ENCODE peak calls at places on chromosomes 12 and 14, in nine cellular contexts. One of them, this sample, is unnamed.

GRCh38 chr12:102511575-102511974 is 31.2 kb upstream of the IGF1 start:
- DNase-seq in SJCRH30: no peak
- DNase-seq in DMS153: no peak
- DNase-seq in skeletal muscle cell: no peak
- DNase-seq in stomach: no peak
- DNase-seq in SHP77 treated with DMSO at 0.1 percent for 48 hours: no peak
- DNase-seq in NCI-H1092: no peak
- DNase-seq in cardiac muscle cell: no peak
- DNase-seq in activated gamma-delta T cell: no peak
- DNase-seq in this sample: no peak

GRCh38 chr14:91380610-91381371 is 36.8 kb downstream of the CCDC88C start:
- DNase-seq in activated gamma-delta T cell: no peak
- DNase-seq in SHP77 treated with DMSO at 0.1 percent for 48 hours: no peak
- DNase-seq in cardiac muscle cell: no peak
- DNase-seq in DMS153: peak
- DNase-seq in stomach: no peak
- DNase-seq in SJCRH30: peak
- DNase-seq in skeletal muscle cell: peak
- DNase-seq in NCI-H1092: peak
- DNase-seq in this sample: no peak

GRCh38 chr12:52419656-52420055 is 13.5 kb upstream of the KRT82 start:
- DNase-seq in DMS153: no peak
- DNase-seq in cardiac muscle cell: no peak
- DNase-seq in NCI-H1092: no peak
- DNase-seq in skeletal muscle cell: no peak
- DNase-seq in SJCRH30: no peak
- DNase-seq in activated gamma-delta T cell: no peak
- DNase-seq in stomach: no peak
- DNase-seq in SHP77 treated with DMSO at 0.1 percent for 48 hours: no peak
- DNase-seq in this sample: no peak

GRCh38 chr14:34425095-34425851 is 36.8 kb downstream of the SPTSSA start:
- DNase-seq in activated gamma-delta T cell: no peak
- DNase-seq in skeletal muscle cell: no peak
- DNase-seq in SHP77 treated with DMSO at 0.1 percent for 48 hours: no peak
- DNase-seq in SJCRH30: no peak
- DNase-seq in cardiac muscle cell: no peak
- DNase-seq in NCI-H1092: no peak
- DNase-seq in stomach: no peak
- DNase-seq in DMS153: no peak
- DNase-seq in this sample: no peak

GRCh38 chr12:66132408-66132807 is 1.9 kb upstream of the LLPH start:
- DNase-seq in activated gamma-delta T cell: no peak
- DNase-seq in SHP77 treated with DMSO at 0.1 percent for 48 hours: no peak
- DNase-seq in stomach: no peak
- DNase-seq in cardiac muscle cell: peak
- DNase-seq in SJCRH30: peak
- DNase-seq in NCI-H1092: no peak
- DNase-seq in skeletal muscle cell: peak
- DNase-seq in DMS153: no peak
- DNase-seq in this sample: no peak

GRCh38 chr12:104576178-104576778 is 119.5 kb downstream of the CHST11 start:
- DNase-seq in NCI-H1092: no peak
- DNase-seq in SJCRH30: no peak
- DNase-seq in DMS153: no peak
- DNase-seq in activated gamma-delta T cell: no peak
- DNase-seq in SHP77 treated with DMSO at 0.1 percent for 48 hours: no peak
- DNase-seq in skeletal muscle cell: no peak
- DNase-seq in cardiac muscle cell: no peak
- DNase-seq in stomach: no peak
- DNase-seq in this sample: no peak

GRCh38 chr12:95218852-95219171 is 1.2 kb downstream of the VEZT start:
- DNase-seq in DMS153: no peak
- DNase-seq in NCI-H1092: no peak
- DNase-seq in activated gamma-delta T cell: no peak
- DNase-seq in SHP77 treated with DMSO at 0.1 percent for 48 hours: no peak
- DNase-seq in stomach: no peak
- DNase-seq in cardiac muscle cell: peak
- DNase-seq in skeletal muscle cell: no peak
- DNase-seq in SJCRH30: peak
- DNase-seq in this sample: peak

GRCh38 chr14:54747616-54748015 is 155.0 kb downstream of the GCH1 start:
- DNase-seq in NCI-H1092: no peak
- DNase-seq in skeletal muscle cell: no peak
- DNase-seq in SHP77 treated with DMSO at 0.1 percent for 48 hours: no peak
- DNase-seq in cardiac muscle cell: no peak
- DNase-seq in activated gamma-delta T cell: no peak
- DNase-seq in DMS153: no peak
- DNase-seq in SJCRH30: no peak
- DNase-seq in stomach: no peak
- DNase-seq in this sample: no peak

GRCh38 chr14:64503184-64503433 is 529 bp downstream of the ZBTB25 start:
- DNase-seq in cardiac muscle cell: peak
- DNase-seq in DMS153: no peak
- DNase-seq in SHP77 treated with DMSO at 0.1 percent for 48 hours: no peak
- DNase-seq in NCI-H1092: no peak
- DNase-seq in skeletal muscle cell: no peak
- DNase-seq in SJCRH30: no peak
- DNase-seq in stomach: no peak
- DNase-seq in activated gamma-delta T cell: no peak
- DNase-seq in this sample: no peak

GRCh38 chr12:112214064-112214463 is 88.7 kb downstream of the TRAFD1 start:
- DNase-seq in cardiac muscle cell: no peak
- DNase-seq in stomach: no peak
- DNase-seq in SJCRH30: no peak
- DNase-seq in activated gamma-delta T cell: no peak
- DNase-seq in SHP77 treated with DMSO at 0.1 percent for 48 hours: no peak
- DNase-seq in NCI-H1092: no peak
- DNase-seq in skeletal muscle cell: no peak
- DNase-seq in DMS153: no peak
- DNase-seq in this sample: no peak

GRCh38 chr12:60437297-60437696 is 841.5 kb downstream of the SLC16A7 start:
- DNase-seq in stomach: no peak
- DNase-seq in skeletal muscle cell: no peak
- DNase-seq in SHP77 treated with DMSO at 0.1 percent for 48 hours: no peak
- DNase-seq in SJCRH30: no peak
- DNase-seq in cardiac muscle cell: no peak
- DNase-seq in DMS153: no peak
- DNase-seq in activated gamma-delta T cell: no peak
- DNase-seq in NCI-H1092: no peak
- DNase-seq in this sample: no peak

GRCh38 chr12:109653896-109654295 is 59.7 kb upstream of the FAM222A start:
- DNase-seq in skeletal muscle cell: no peak
- DNase-seq in SHP77 treated with DMSO at 0.1 percent for 48 hours: no peak
- DNase-seq in activated gamma-delta T cell: no peak
- DNase-seq in NCI-H1092: no peak
- DNase-seq in SJCRH30: no peak
- DNase-seq in cardiac muscle cell: no peak
- DNase-seq in DMS153: no peak
- DNase-seq in stomach: no peak
- DNase-seq in this sample: peak

GRCh38 chr12:116320839-116321238 is 43.3 kb upstream of the MED13L start:
- DNase-seq in SHP77 treated with DMSO at 0.1 percent for 48 hours: no peak
- DNase-seq in NCI-H1092: no peak
- DNase-seq in stomach: no peak
- DNase-seq in cardiac muscle cell: no peak
- DNase-seq in DMS153: no peak
- DNase-seq in SJCRH30: no peak
- DNase-seq in activated gamma-delta T cell: no peak
- DNase-seq in skeletal muscle cell: no peak
- DNase-seq in this sample: no peak

This sample was measured in G401.